ENCODE peak calls at places on chromosomes 3 and 15, in ten cellular contexts. B is iris pigment epithelial cell, G is esophagus squamous epithelium, L is pulmonary artery endothelial cell, U is progenitor cell of endocrine pancreas, Z is HFF-Myc, A is psoas muscle, Q is ureter, V is heart left ventricle, P is NCI-H524. Y is an unnamed sample.

GRCh38 chr3:180679178-180680096 is at the start of gene CCDC39:
- DNase-seq in A (peak), G (no peak), Q (peak), Z (peak), B (peak), L (no peak), U (peak), P (peak), V (peak), Y (peak)

GRCh38 chr3:46829699-46830208 is 33.5 kb downstream of the MYL3 start:
- DNase-seq in Q (no peak), P (no peak), A (no peak), L (no peak), U (no peak), G (no peak), B (no peak), Z (no peak), V (no peak), Y (no peak)

GRCh38 chr3:148218222-148218621 is 479.5 kb upstream of the AGTR1 start:
- DNase-seq in G (no peak), U (no peak), V (no peak), B (no peak), L (no peak), Z (no peak), P (no peak), A (no peak), Q (no peak), Y (no peak)

GRCh38 chr15:66461917-66462316 is 35.6 kb downstream of the SNAPC5 start:
- DNase-seq in Q (no peak), V (no peak), U (no peak), P (no peak), B (no peak), Z (no peak), L (no peak), A (no peak), G (no peak), Y (no peak)

GRCh38 chr3:171704002-171704401 is 106.3 kb downstream of the PLD1 start:
- DNase-seq in A (no peak), Q (no peak), L (peak), P (peak), G (no peak), U (no peak), B (peak), Z (peak), V (no peak), Y (peak)

GRCh38 chr3:11913316-11913715 is 66.6 kb upstream of the TAMM41 start:
- DNase-seq in V (no peak), P (no peak), U (no peak), Z (no peak), L (no peak), B (no peak), G (no peak), Q (no peak), A (no peak), Y (no peak)

GRCh38 chr3:132276228-132276906 is 40.8 kb upstream of the ACP3 start:
- DNase-seq in B (no peak), Z (no peak), U (no peak), P (no peak), G (no peak), L (no peak), Q (no peak), A (no peak), V (no peak), Y (no peak)

GRCh38 chr15:41550066-41550805 is 6.2 kb upstream of the RPAP1 start:
- DNase-seq in G (no peak), B (no peak), V (no peak), Z (no peak), L (no peak), U (no peak), P (no peak), Q (no peak), A (no peak), Y (no peak)

GRCh38 chr15:41501961-41502786 is 8.5 kb downstream of the ITPKA start:
- DNase-seq in A (no peak), Z (no peak), G (no peak), V (no peak), Q (no peak), B (no peak), P (no peak), L (no peak), U (no peak), Y (no peak)

GRCh38 chr3:175404026-175404425 is 544.9 kb downstream of the NAALADL2 start:
- DNase-seq in B (peak), Z (no peak), P (no peak), Q (no peak), U (no peak), V (no peak), L (no peak), G (no peak), A (no peak), Y (no peak)

GRCh38 chr3:150825192-150825915 is 62.4 kb upstream of the SIAH2 start:
- DNase-seq in G (no peak), B (no peak), V (no peak), Q (no peak), A (no peak), U (no peak), Z (no peak), P (peak), L (no peak), Y (no peak)

GRCh38 chr3:25493786-25494185 is 65.7 kb downstream of the RARB start:
- DNase-seq in P (no peak), U (no peak), A (no peak), L (peak), B (peak), V (no peak), G (no peak), Z (no peak), Q (no peak), Y (no peak)

GRCh38 chr3:13198480-13198879 is 125.3 kb upstream of the IQSEC1 start:
- DNase-seq in P (no peak), L (no peak), Z (no peak), V (no peak), Q (no peak), A (no peak), U (no peak), G (no peak), B (no peak), Y (no peak)

GRCh38 chr3:149646181-149646766 is 11.6 kb downstream of the WWTR1 start:
- DNase-seq in V (no peak), Q (no peak), P (peak), Z (no peak), B (peak), L (no peak), U (no peak), G (no peak), A (no peak), Y (no peak)

GRCh38 chr3:149398296-149398695 is 20.8 kb upstream of the TM4SF1 start:
- DNase-seq in A (no peak), Q (no peak), P (no peak), L (no peak), V (no peak), G (no peak), Z (no peak), U (no peak), B (no peak), Y (no peak)

GRCh38 chr3:33007776-33008175 is 56.3 kb downstream of the CCR4 start:
- DNase-seq in U (no peak), Z (no peak), V (no peak), P (no peak), Q (no peak), A (no peak), G (no peak), B (no peak), L (no peak), Y (no peak)

GRCh38 chr3:51198476-51198875 is 186.6 kb upstream of the MANF start:
- DNase-seq in G (no peak), Q (no peak), V (no peak), B (no peak), A (no peak), P (no peak), U (no peak), Z (no peak), L (no peak), Y (no peak)

GRCh38 chr15:63968700-63969099 is 77.6 kb downstream of the DAPK2 start:
- DNase-seq in U (no peak), Z (no peak), L (no peak), P (no peak), A (no peak), G (no peak), Q (peak), V (no peak), B (no peak), Y (no peak)

GRCh38 chr3:1195922-1196321 is 103.1 kb downstream of the CNTN6 start:
- DNase-seq in U (no peak), A (no peak), B (peak), Z (no peak), L (no peak), G (no peak), P (no peak), Q (no peak), V (no peak), Y (no peak)

GRCh38 chr3:30616347-30617027 is 10.1 kb downstream of the TGFBR2 start:
- DNase-seq in P (no peak), G (no peak), V (no peak), U (no peak), L (no peak), Q (no peak), B (no peak), A (no peak), Z (no peak), Y (no peak)

GRCh38 chr3:109774108-109774507 is 436.8 kb upstream of the DPPA4 start:
- DNase-seq in A (no peak), P (no peak), V (no peak), U (no peak), G (no peak), L (no peak), Q (no peak), B (no peak), Z (no peak), Y (no peak)

GRCh38 chr3:127247292-127247691 is 40.6 kb downstream of the PRR20G start:
- DNase-seq in B (no peak), L (no peak), A (no peak), U (no peak), G (no peak), Z (no peak), V (no peak), P (no peak), Q (no peak), Y (no peak)

GRCh38 chr15:39914977-39915376 is 5.1 kb downstream of the GPR176 start:
- DNase-seq in G (no peak), L (no peak), Z (no peak), V (no peak), A (no peak), P (no peak), B (no peak), U (no peak), Q (no peak), Y (no peak)

GRCh38 chr15:66594344-66594743 is 28.5 kb upstream of the LCTL start:
- DNase-seq in Z (no peak), V (no peak), Q (no peak), G (no peak), B (no peak), U (no peak), P (no peak), L (no peak), A (no peak), Y (no peak)

GRCh38 chr3:146160964-146161724 is at the start of gene PLOD2:
- DNase-seq in Z (no peak), Q (peak), P (peak), V (peak), A (peak), U (peak), L (peak), G (no peak), B (peak), Y (peak)

GRCh38 chr15:29037997-29038700 is 152.4 kb downstream of the APBA2 start:
- DNase-seq in B (no peak), Q (no peak), P (no peak), G (no peak), A (no peak), V (no peak), L (no peak), U (no peak), Z (no peak), Y (no peak)

GRCh38 chr3:120622870-120623718 is 27.0 kb downstream of the NDUFB4 start:
- DNase-seq in Q (no peak), U (no peak), V (no peak), Z (peak), B (no peak), L (no peak), P (peak), A (no peak), G (no peak), Y (no peak)

GRCh38 chr15:75367913-75368688 is at the start of gene MAN2C1:
- DNase-seq in P (peak), V (peak), G (peak), U (peak), B (peak), A (peak), L (peak), Q (peak), Z (peak), Y (peak)

Y was measured in body of pancreas.